ENCODE peak calls at places on chromosomes 5 and 9, in six cellular contexts. G is endothelial cell of umbilical vein; S is NT2/D1; T is ovary; E is effector memory CD4-positive, alpha-beta T cell; P is hepatocyte. F is an unnamed sample.
A peak's percentile ranks its signal among the peaks of the same experiment; 100 is the strongest.

GRCh38 chr9:123678038-123678877 is 251.7 kb downstream of the DENND1A start:
- DNase-seq in E (no peak), P (peak; percentile 48), S (no peak), T (no peak), G (peak; percentile 50), F (no peak)

GRCh38 chr9:105195259-105195658 is 49.2 kb upstream of the SLC44A1 start:
- DNase-seq in E (no peak), G (no peak), S (no peak), P (no peak), T (no peak), F (no peak)

GRCh38 chr9:116333254-116333653 is 179.7 kb downstream of the PAPPA start:
- DNase-seq in P (no peak), G (no peak), T (no peak), S (no peak), E (no peak), F (no peak)

GRCh38 chr5:169029661-169030274 is 271.2 kb downstream of the SLIT3 start:
- DNase-seq in S (no peak), P (no peak), E (no peak), T (no peak), G (no peak), F (no peak)

GRCh38 chr5:176317534-176318374 is 43.8 kb downstream of the KIAA1191 start:
- DNase-seq in E (no peak), G (no peak), T (no peak), P (no peak), S (no peak), F (no peak)

GRCh38 chr5:98605010-98605425 is 168.4 kb upstream of the RGMB start:
- DNase-seq in E (no peak), T (no peak), P (no peak), S (no peak), G (peak; percentile 77), F (no peak)

GRCh38 chr9:134661791-134662142 is 20.2 kb downstream of the COL5A1 start:
- DNase-seq in S (no peak), T (no peak), P (peak; percentile 69), E (no peak), G (no peak), F (no peak)

GRCh38 chr5:157912621-157913325 is 53.8 kb upstream of the CLINT1 start:
- DNase-seq in P (peak; percentile 51), E (no peak), G (no peak), S (no peak), T (no peak), F (no peak)

GRCh38 chr5:3099526-3099925 is 348.0 kb upstream of the IRX2 start:
- DNase-seq in G (no peak), E (no peak), P (no peak), T (no peak), S (no peak), F (no peak)

DNA sequence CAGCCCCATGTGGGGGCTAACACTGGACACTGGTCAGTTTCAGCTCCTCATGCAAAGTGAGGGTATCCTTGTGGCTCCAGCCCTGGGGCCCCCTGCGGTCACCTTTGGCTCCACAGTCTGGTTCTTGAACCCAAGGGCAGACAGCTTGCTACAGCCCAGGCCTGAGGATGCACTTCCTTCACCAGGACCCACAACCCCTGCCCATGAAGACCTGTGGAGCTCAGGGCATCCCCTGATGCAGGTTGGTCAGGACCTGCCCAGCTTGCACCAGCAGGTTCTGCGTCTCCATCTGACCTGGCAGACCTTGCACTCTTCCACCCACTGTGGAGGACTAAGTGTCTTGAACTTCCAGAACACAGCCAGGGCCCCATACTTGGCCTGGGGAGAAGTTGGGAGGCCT is 3.7 kb upstream of the MRNIP start:
- DNase-seq in E (no peak), S (no peak), T (no peak), P (no peak), G (no peak), F (no peak)
- H3K36me3 ChIP-seq in E (peaks cover 3% of the 10 kb centered on the region), S (peaks cover 52% of the 10 kb centered on the region), T (no peaks in the 10 kb centered on the region), P (no peaks in the 10 kb centered on the region), G (peaks cover 42% of the 10 kb centered on the region), F (peaks cover 22% of the 10 kb centered on the region)

DNA sequence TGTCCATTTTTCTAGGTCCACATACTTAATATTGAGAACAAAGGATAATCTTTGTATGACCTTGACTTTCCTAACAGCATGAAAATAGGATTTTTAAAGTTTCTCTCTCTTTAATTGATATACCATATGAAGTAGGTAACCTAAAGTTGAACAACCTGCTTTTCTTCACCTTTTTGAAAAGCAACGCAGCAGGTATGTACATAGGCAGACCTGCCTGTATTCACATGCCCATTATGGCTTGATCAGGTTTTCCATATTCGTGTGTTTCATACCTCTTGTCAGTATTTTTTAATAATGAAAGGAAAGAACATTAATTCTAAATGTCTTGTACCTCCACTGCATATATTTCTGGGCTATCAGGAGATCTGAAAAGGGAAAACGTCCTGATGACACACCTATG is 1.5 kb upstream of the ADAMTSL1 start:
- DNase-seq in P (no peak), E (no peak), S (no peak), T (no peak), G (no peak), F (no peak)
- H3K4me3 ChIP-seq in P (no peak overlapping the region), E (no peak overlapping the region), S (no peak overlapping the region), T (no peak overlapping the region), G (no peak overlapping the region), F (no peak overlapping the region)

GRCh38 chr5:35202319-35203111 is 27.8 kb downstream of the PRLR start:
- DNase-seq in E (no peak), G (peak; percentile 29), P (peak; percentile 68), T (no peak), S (peak; percentile 55), F (peak; percentile 72)

GRCh38 chr5:35201291-35201690 is 29.0 kb downstream of the PRLR start:
- DNase-seq in E (no peak), T (no peak), S (no peak), P (no peak), G (no peak), F (no peak)

GRCh38 chr5:35203403-35203802 is 26.9 kb downstream of the PRLR start:
- DNase-seq in G (no peak), S (no peak), P (no peak), E (no peak), T (no peak), F (no peak)

GRCh38 chr5:35205606-35206005 is 24.7 kb downstream of the PRLR start:
- DNase-seq in E (no peak), P (no peak), S (no peak), T (no peak), G (no peak), F (no peak)

DNA sequence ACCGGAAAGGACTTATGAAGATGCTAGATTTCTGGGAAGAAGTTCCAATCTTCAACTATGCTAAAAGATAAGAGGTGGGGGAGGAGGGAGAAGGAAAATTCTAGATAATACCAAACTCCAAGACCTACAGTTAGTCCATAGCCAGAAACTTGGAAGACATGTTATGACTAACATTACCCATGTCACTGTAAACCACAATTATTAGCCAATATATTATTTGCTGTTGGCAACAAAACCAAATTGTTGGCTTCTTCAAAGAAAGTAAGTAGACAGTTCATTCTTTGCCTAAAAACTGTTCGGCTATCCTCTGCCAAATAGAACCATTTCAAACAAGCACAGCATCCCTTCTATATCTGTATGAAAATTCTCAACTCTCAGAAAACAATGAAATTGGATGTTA is 25.1 kb downstream of the PRLR start:
- DNase-seq in G (no peak), P (no peak), S (no peak), E (no peak), T (no peak), F (no peak)
- H3K27me3 ChIP-seq in G (no peaks in the 10 kb centered on the region), P (no peaks in the 10 kb centered on the region), S (no peaks in the 10 kb centered on the region), E (no peaks in the 10 kb centered on the region), T (no peaks in the 10 kb centered on the region), F (no peaks in the 10 kb centered on the region)

GRCh38 chr5:178143901-178144300 is 9.8 kb downstream of the NHP2 start:
- DNase-seq in E (no peak), S (no peak), G (no peak), T (peak; percentile 81), P (no peak), F (no peak)

GRCh38 chr5:178143246-178143645 is 10.4 kb downstream of the NHP2 start:
- DNase-seq in E (no peak), P (no peak), T (no peak), G (no peak), S (no peak), F (no peak)

GRCh38 chr5:178137991-178138390 is 7.2 kb downstream of the RMND5B start:
- DNase-seq in G (no peak), E (no peak), S (no peak), T (no peak), P (no peak), F (no peak)

GRCh38 chr5:178142642-178143041 is 11.0 kb downstream of the NHP2 start:
- DNase-seq in G (no peak), E (no peak), P (no peak), S (no peak), T (no peak), F (no peak)

GRCh38 chr5:178141550-178141949 is 10.7 kb downstream of the RMND5B start:
- DNase-seq in T (no peak), E (no peak), G (no peak), P (no peak), S (no peak), F (no peak)
- H3K36me3 ChIP-seq in T (no peaks in the 10 kb centered on the region), E (peaks cover 34% of the 10 kb centered on the region), G (peaks cover 25% of the 10 kb centered on the region), P (no peaks in the 10 kb centered on the region), S (peaks cover 53% of the 10 kb centered on the region), F (peaks cover 42% of the 10 kb centered on the region)

F was measured in H7.